ENCODE peak calls at places on chromosome 5, in four cellular contexts. V is HepG2, G is GM12878, I is K562. W is an unnamed sample.
A peak's percentile ranks its signal among the peaks of the same experiment; 100 is the strongest.

GRCh38 chr5:115842952-115843351 is 1.2 kb downstream of the AP3S1 start:
- DNase-seq in I (no peak), G (no peak), V (no peak), W (no peak)

GRCh38 chr5:140926211-140926902 is at the start of gene PCDHAC1:
- DNase-seq in V (no peak), G (no peak), I (peak; percentile 11), W (peak; percentile 98)

GRCh38 chr5:132425009-132425937 is 55.8 kb downstream of the SLC22A5 start:
- DNase-seq in I (peak; percentile 70), G (peak; percentile 93), V (no peak), W (no peak)

GRCh38 chr5:96597441-96598020 is 64.6 kb upstream of the CAST start:
- DNase-seq in G (no peak), V (no peak), I (no peak), W (no peak)

GRCh38 chr5:88833371-88834107 is 49.4 kb downstream of the MEF2C start:
- DNase-seq in G (no peak), V (no peak), I (no peak), W (no peak)

GRCh38 chr5:158995694-158996173 is 104.0 kb downstream of the EBF1 start:
- DNase-seq in I (no peak), V (no peak), G (no peak), W (no peak)

GRCh38 chr5:41087461-41087860 is 16.3 kb upstream of the MROH2B start:
- DNase-seq in I (no peak), V (no peak), G (no peak), W (no peak)

GRCh38 chr5:168147536-168148460 is 143.6 kb upstream of the WWC1 start:
- DNase-seq in I (no peak), V (no peak), G (no peak), W (no peak)

GRCh38 chr5:180069589-180070247 is 1.8 kb downstream of the RNF130 start:
- DNase-seq in V (peak; percentile 56), I (peak; percentile 29), G (no peak), W (no peak)

GRCh38 chr5:152532714-152533113 is 127.6 kb upstream of the NMUR2 start:
- DNase-seq in V (peak; percentile 33), G (peak; percentile 15), I (peak; percentile 55), W (no peak)

GRCh38 chr5:66840527-66841013 is 244.4 kb downstream of the MAST4 start:
- DNase-seq in G (peak; percentile 78), I (no peak), V (peak; percentile 29), W (no peak)

GRCh38 chr5:135398160-135398854 is 724 bp downstream of the MACROH2A1 start:
- DNase-seq in I (peak; percentile 58), G (no peak), V (peak; percentile 28), W (peak; percentile 65)

GRCh38 chr5:163529698-163530097 is 24.3 kb downstream of the MAT2B start:
- DNase-seq in G (no peak), I (no peak), V (peak; percentile 30), W (no peak)

GRCh38 chr5:77230727-77231469 is 20.4 kb downstream of the PDE8B start:
- DNase-seq in V (no peak), I (peak; percentile 5), G (no peak), W (peak; percentile 28)

GRCh38 chr5:78626009-78626571 is 22.5 kb downstream of the LHFPL2 start:
- DNase-seq in G (no peak), I (no peak), V (no peak), W (no peak)

GRCh38 chr5:2297991-2298390 is 415.3 kb upstream of the IRX4 start:
- DNase-seq in G (no peak), V (no peak), I (no peak), W (no peak)

GRCh38 chr5:2299388-2300220 is 416.9 kb upstream of the IRX4 start:
- DNase-seq in V (no peak), I (no peak), G (no peak), W (peak; percentile 29)

GRCh38 chr5:2300861-2301610 is 418.3 kb upstream of the IRX4 start:
- DNase-seq in V (no peak), I (no peak), G (no peak), W (no peak)

GRCh38 chr5:2300421-2300820 is 417.7 kb upstream of the IRX4 start:
- DNase-seq in I (no peak), G (no peak), V (no peak), W (no peak)

DNA sequence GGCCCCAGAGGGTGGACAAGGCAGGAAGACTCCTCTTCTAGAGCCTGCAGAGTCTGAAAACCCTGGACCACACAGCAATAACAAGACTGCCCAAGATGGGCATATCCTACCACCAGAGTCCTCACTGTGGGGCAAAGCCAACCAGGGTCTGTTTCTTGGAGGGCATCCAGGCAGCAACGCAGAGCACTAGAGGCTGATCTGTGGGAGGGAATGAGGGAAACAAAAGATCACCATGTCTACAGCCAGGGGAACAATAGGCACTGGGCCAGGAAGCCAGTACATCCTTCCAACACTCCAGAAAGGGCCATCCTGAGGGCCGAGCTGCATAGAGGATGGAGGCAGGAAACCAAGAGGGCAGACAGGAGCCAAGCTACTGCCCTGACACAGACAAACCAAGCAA is 416.0 kb upstream of the IRX4 start:
- DNase-seq in I (no peak), V (no peak), G (no peak), W (no peak)
- TF ChIP-seq ATF2 in I (no peak), V (no peak), G (no peak), W (no peak)

GRCh38 chr5:173567548-173567947 is 48.9 kb downstream of the BOD1 start:
- DNase-seq in G (no peak), V (no peak), I (no peak), W (no peak)
- TF ChIP-seq ATF3 in G (no peak), V (no peak), I (no peak), W (no peak)

DNA sequence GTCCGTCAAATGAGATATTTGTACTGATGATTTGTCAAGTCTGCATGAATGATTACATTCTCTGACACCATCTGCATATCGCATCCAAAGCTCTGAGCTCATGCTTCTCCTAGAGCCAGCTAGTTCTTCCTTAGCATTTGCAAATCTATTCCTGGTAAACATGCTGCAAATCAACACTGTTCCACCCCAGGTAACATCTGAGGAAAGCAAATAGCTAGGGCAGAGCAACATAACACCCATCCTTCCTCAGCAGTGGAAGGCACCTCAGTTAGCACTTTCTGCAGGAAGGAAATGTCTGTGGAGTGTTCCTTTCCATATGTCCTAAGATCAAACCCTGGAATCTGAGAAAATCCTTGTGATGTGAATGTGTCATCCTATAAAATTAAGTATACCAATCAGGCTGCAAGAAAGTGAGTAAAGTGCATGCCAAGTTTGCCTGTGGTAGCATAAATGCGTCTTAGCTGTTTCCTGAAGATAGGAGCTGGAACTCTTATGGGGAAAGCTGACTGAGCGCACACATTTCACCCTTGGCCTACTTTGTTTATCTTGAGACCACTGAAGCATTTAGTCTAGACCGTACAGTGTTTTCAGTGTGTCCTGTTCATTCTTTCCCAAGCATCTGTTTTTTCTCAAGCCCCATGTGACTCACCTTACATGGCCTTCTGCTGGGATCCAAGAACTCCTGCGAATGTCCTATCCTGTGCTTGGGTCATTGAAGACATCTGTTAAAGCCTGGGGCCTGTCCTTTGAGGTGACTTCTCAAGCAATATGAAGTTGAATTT is 50.9 kb upstream of the STARD4 start:
- DNase-seq in V (no peak), I (no peak), G (no peak), W (no peak)
- TF ChIP-seq TCF7 in V (no peak), I (no peak), G (no peak), W (no peak)

DNA sequence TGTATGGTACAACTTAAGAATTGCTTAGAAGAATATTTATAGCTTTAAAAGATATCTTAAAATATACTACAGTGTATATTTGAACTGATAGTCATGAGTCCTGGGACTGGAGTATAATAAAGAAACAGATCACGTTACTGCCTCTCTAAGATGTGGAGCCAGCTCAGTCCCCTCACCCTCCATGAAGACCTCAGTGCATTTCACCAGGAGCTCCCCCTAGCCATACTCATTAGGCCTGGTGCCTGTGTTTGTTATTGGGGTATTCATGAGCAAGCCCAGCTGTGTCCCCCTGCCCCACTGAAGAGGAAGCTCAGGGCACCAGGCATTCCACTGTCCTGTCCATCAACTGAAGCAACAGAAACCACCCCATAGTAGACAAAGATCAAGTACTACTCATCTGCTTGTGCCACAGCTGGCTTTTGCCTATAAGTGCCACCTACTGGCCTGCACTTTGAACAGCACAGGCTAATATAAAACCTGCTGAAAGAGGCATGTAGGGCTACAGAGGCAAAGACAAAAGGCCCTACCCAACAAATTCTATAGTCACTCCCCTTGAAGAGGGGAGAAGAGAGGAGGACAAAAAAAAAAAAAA is 850.2 kb upstream of the NUDT12 start:
- DNase-seq in I (no peak), V (peak; percentile 20), G (no peak), W (peak; percentile 43)
- TF ChIP-seq ATF2 in I (no peak), V (no peak), G (no peak), W (no peak)

DNA sequence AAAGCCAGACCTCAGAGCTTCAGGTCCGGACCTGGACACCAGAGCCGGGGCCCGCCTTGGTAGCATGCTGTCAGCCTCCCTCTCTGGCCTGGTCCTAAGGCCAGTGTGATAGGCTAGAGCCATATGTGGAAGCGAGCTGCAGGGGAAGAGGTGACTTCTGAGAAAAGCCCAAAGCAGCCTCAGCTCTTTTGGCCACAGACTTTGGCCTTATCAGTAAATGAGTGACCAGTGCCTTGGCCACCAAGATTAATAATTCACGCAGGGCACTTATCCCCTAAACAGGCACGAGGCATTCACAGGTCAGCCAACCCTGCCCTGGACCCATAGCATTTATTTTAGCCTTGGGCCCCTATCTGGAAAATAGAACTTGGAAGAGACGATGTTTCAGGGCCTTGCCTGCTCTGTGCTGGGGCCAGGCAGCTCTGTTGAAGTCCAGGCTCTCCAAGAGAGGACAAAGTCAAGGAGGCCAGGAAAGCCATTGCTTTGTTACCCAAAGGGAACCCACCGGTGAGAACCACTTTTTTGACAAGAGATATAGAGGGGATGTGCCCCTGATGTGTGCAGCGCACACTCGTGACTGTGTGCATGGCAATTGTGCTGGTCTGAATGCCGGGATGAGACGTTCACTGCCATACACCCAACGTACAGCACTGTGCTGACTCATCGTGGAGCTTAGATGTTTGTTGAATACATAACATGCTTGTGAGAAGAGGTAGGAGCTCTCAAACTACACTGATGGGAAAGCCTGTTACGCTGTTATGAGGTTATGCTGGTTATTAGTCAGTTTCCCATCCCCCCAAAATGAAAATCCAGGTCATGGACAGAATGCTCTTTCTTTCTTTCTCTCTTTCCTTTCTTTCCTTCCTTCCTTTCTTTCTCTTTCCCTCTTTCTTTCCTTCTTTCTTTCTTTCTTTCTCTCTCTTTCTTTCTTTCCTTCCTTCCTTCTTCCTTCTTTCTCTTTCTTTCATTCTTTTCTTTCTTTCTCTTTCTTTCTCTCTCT is 5.0 kb upstream of the SLC34A1 start:
- DNase-seq in V (peak; percentile 94), G (no peak), I (peak; percentile 91), W (no peak)
- TF ChIP-seq ATF3 in V (peak; percentile 81), G (no peak), I (no peak), W (no peak)

GRCh38 chr5:111233050-111233370 is 8.8 kb downstream of the CAMK4 start:
- DNase-seq in V (no peak), G (no peak), I (no peak), W (no peak)
- TF ChIP-seq TCF7 in V (no peak), G (no peak), I (no peak), W (no peak)

GRCh38 chr5:172775326-172776234 is 4.6 kb upstream of the DUSP1 start:
- DNase-seq in I (no peak), G (no peak), V (peak; percentile 95), W (no peak)

GRCh38 chr5:172772112-172772906 is 1.3 kb upstream of the DUSP1 start:
- DNase-seq in V (peak; percentile 92), I (peak; percentile 93), G (no peak), W (peak; percentile 80)

GRCh38 chr5:172771439-172772111 is 580 bp upstream of the DUSP1 start:
- DNase-seq in I (peak; percentile 44), V (no peak), G (no peak), W (no peak)

GRCh38 chr5:172774561-172775271 is 3.7 kb upstream of the DUSP1 start:
- DNase-seq in I (no peak), G (no peak), V (no peak), W (no peak)

GRCh38 chr5:172773481-172774469 is 2.8 kb upstream of the DUSP1 start:
- DNase-seq in I (no peak), G (no peak), V (no peak), W (no peak)
- TF ChIP-seq ATF2 in I (no peak), G (no peak), V (no peak), W (no peak)

W was measured in WTC11.